ENCODE peak calls at places on chromosomes 3 and 15, in eight cellular contexts. One of them, this sample, is unnamed.

GRCh38 chr3:166663194-166663593 is 716.9 kb downstream of the ZBBX start:
- DNase-seq in endothelial cell of umbilical vein: no peak
- DNase-seq in neural progenitor cell: no peak
- DNase-seq in upper lobe of right lung: no peak
- DNase-seq in H9: no peak
- DNase-seq in GM23338: no peak
- DNase-seq in ovary: no peak
- DNase-seq in CD8-positive, alpha-beta memory T cell: no peak
- DNase-seq in this sample: no peak

GRCh38 chr15:90871716-90872480 is 3.5 kb downstream of the FURIN start:
- DNase-seq in endothelial cell of umbilical vein: peak; percentile 30
- DNase-seq in neural progenitor cell: peak; percentile 56
- DNase-seq in upper lobe of right lung: no peak
- DNase-seq in H9: peak; percentile 54
- DNase-seq in GM23338: peak; percentile 58
- DNase-seq in ovary: no peak
- DNase-seq in CD8-positive, alpha-beta memory T cell: no peak
- DNase-seq in this sample: no peak

GRCh38 chr3:38255627-38256026 is 10.0 kb upstream of the SLC22A13 start:
- DNase-seq in endothelial cell of umbilical vein: no peak
- DNase-seq in neural progenitor cell: no peak
- DNase-seq in upper lobe of right lung: no peak
- DNase-seq in H9: no peak
- DNase-seq in GM23338: no peak
- DNase-seq in ovary: no peak
- DNase-seq in CD8-positive, alpha-beta memory T cell: no peak
- DNase-seq in this sample: no peak

GRCh38 chr15:72368895-72369294 is 6.9 kb downstream of the HEXA start:
- DNase-seq in endothelial cell of umbilical vein: no peak
- DNase-seq in neural progenitor cell: no peak
- DNase-seq in upper lobe of right lung: no peak
- DNase-seq in H9: no peak
- DNase-seq in GM23338: no peak
- DNase-seq in ovary: no peak
- DNase-seq in CD8-positive, alpha-beta memory T cell: no peak
- DNase-seq in this sample: no peak

GRCh38 chr15:62783303-62783957 is 259.1 kb upstream of the TPM1 start:
- DNase-seq in endothelial cell of umbilical vein: peak; percentile 14
- DNase-seq in neural progenitor cell: no peak
- DNase-seq in upper lobe of right lung: no peak
- DNase-seq in H9: no peak
- DNase-seq in GM23338: no peak
- DNase-seq in ovary: peak; percentile 29
- DNase-seq in CD8-positive, alpha-beta memory T cell: no peak
- DNase-seq in this sample: no peak

GRCh38 chr3:186119499-186119898 is 10.6 kb upstream of the ETV5 start:
- DNase-seq in endothelial cell of umbilical vein: no peak
- DNase-seq in neural progenitor cell: no peak
- DNase-seq in upper lobe of right lung: no peak
- DNase-seq in H9: no peak
- DNase-seq in GM23338: no peak
- DNase-seq in ovary: no peak
- DNase-seq in CD8-positive, alpha-beta memory T cell: no peak
- DNase-seq in this sample: no peak

GRCh38 chr3:56361731-56362130 is 106.5 kb downstream of the ERC2 start:
- DNase-seq in endothelial cell of umbilical vein: no peak
- DNase-seq in neural progenitor cell: no peak
- DNase-seq in upper lobe of right lung: no peak
- DNase-seq in H9: no peak
- DNase-seq in GM23338: no peak
- DNase-seq in ovary: no peak
- DNase-seq in CD8-positive, alpha-beta memory T cell: no peak
- DNase-seq in this sample: no peak

GRCh38 chr3:30034246-30034991 is 572.0 kb upstream of the TGFBR2 start:
- DNase-seq in endothelial cell of umbilical vein: no peak
- DNase-seq in neural progenitor cell: no peak
- DNase-seq in upper lobe of right lung: no peak
- DNase-seq in H9: no peak
- DNase-seq in GM23338: no peak
- DNase-seq in ovary: no peak
- DNase-seq in CD8-positive, alpha-beta memory T cell: no peak
- DNase-seq in this sample: no peak

GRCh38 chr3:156594229-156594683 is 39.3 kb upstream of the SSR3 start:
- DNase-seq in endothelial cell of umbilical vein: no peak
- DNase-seq in neural progenitor cell: no peak
- DNase-seq in upper lobe of right lung: no peak
- DNase-seq in H9: no peak
- DNase-seq in GM23338: no peak
- DNase-seq in ovary: no peak
- DNase-seq in CD8-positive, alpha-beta memory T cell: no peak
- DNase-seq in this sample: no peak

GRCh38 chr15:67189326-67190051 is 65.0 kb downstream of the AAGAB start:
- DNase-seq in endothelial cell of umbilical vein: no peak
- DNase-seq in neural progenitor cell: no peak
- DNase-seq in upper lobe of right lung: no peak
- DNase-seq in H9: no peak
- DNase-seq in GM23338: no peak
- DNase-seq in ovary: peak; percentile 86
- DNase-seq in CD8-positive, alpha-beta memory T cell: no peak
- DNase-seq in this sample: no peak

GRCh38 chr3:25594007-25594502 is 70.7 kb downstream of the TOP2B start:
- DNase-seq in endothelial cell of umbilical vein: peak; percentile 90
- DNase-seq in neural progenitor cell: peak; percentile 55
- DNase-seq in upper lobe of right lung: no peak
- DNase-seq in H9: no peak
- DNase-seq in GM23338: peak; percentile 78
- DNase-seq in ovary: no peak
- DNase-seq in CD8-positive, alpha-beta memory T cell: no peak
- DNase-seq in this sample: no peak

GRCh38 chr3:158808697-158809096 is 6.8 kb downstream of the MFSD1 start:
- DNase-seq in endothelial cell of umbilical vein: no peak
- DNase-seq in neural progenitor cell: no peak
- DNase-seq in upper lobe of right lung: no peak
- DNase-seq in H9: no peak
- DNase-seq in GM23338: no peak
- DNase-seq in ovary: no peak
- DNase-seq in CD8-positive, alpha-beta memory T cell: no peak
- DNase-seq in this sample: no peak

GRCh38 chr3:53069422-53070068 is 23.7 kb upstream of the SFMBT1 start:
- DNase-seq in endothelial cell of umbilical vein: no peak
- DNase-seq in neural progenitor cell: peak; percentile 33
- DNase-seq in upper lobe of right lung: no peak
- DNase-seq in H9: no peak
- DNase-seq in GM23338: peak; percentile 45
- DNase-seq in ovary: no peak
- DNase-seq in CD8-positive, alpha-beta memory T cell: no peak
- DNase-seq in this sample: no peak

GRCh38 chr3:151792411-151792810 is 21.5 kb upstream of the AADAC start:
- DNase-seq in endothelial cell of umbilical vein: no peak
- DNase-seq in neural progenitor cell: no peak
- DNase-seq in upper lobe of right lung: no peak
- DNase-seq in H9: no peak
- DNase-seq in GM23338: no peak
- DNase-seq in ovary: no peak
- DNase-seq in CD8-positive, alpha-beta memory T cell: no peak
- DNase-seq in this sample: no peak
- H3K27ac ChIP-seq in endothelial cell of umbilical vein: no peak overlapping the region
- H3K27ac ChIP-seq in neural progenitor cell: no peak overlapping the region
- H3K27ac ChIP-seq in upper lobe of right lung: no peak overlapping the region
- H3K27ac ChIP-seq in H9: no peak overlapping the region
- H3K27ac ChIP-seq in GM23338: no peak overlapping the region
- H3K27ac ChIP-seq in ovary: no peak overlapping the region
- H3K27ac ChIP-seq in CD8-positive, alpha-beta memory T cell: no peak overlapping the region
- H3K27ac ChIP-seq in this sample: no peak overlapping the region

GRCh38 chr3:135975053-135975452 is 9.5 kb downstream of the PPP2R3A start:
- DNase-seq in endothelial cell of umbilical vein: no peak
- DNase-seq in neural progenitor cell: no peak
- DNase-seq in upper lobe of right lung: no peak
- DNase-seq in H9: no peak
- DNase-seq in GM23338: no peak
- DNase-seq in ovary: no peak
- DNase-seq in CD8-positive, alpha-beta memory T cell: no peak
- DNase-seq in this sample: no peak
- H3K27ac ChIP-seq in endothelial cell of umbilical vein: no peak overlapping the region
- H3K27ac ChIP-seq in neural progenitor cell: no peak overlapping the region
- H3K27ac ChIP-seq in upper lobe of right lung: no peak overlapping the region
- H3K27ac ChIP-seq in H9: no peak overlapping the region
- H3K27ac ChIP-seq in GM23338: no peak overlapping the region
- H3K27ac ChIP-seq in ovary: no peak overlapping the region
- H3K27ac ChIP-seq in CD8-positive, alpha-beta memory T cell: no peak overlapping the region
- H3K27ac ChIP-seq in this sample: peak overlapping the region; percentile 22

GRCh38 chr15:55740981-55741591 is 1.9 kb downstream of the PRTG start:
- DNase-seq in endothelial cell of umbilical vein: no peak
- DNase-seq in neural progenitor cell: peak; percentile 43
- DNase-seq in upper lobe of right lung: no peak
- DNase-seq in H9: no peak
- DNase-seq in GM23338: no peak
- DNase-seq in ovary: no peak
- DNase-seq in CD8-positive, alpha-beta memory T cell: no peak
- DNase-seq in this sample: no peak
- H3K27ac ChIP-seq in endothelial cell of umbilical vein: no peak overlapping the region
- H3K27ac ChIP-seq in neural progenitor cell: peak overlapping the region; percentile 96
- H3K27ac ChIP-seq in upper lobe of right lung: no peak overlapping the region
- H3K27ac ChIP-seq in H9: no peak overlapping the region
- H3K27ac ChIP-seq in GM23338: no peak overlapping the region
- H3K27ac ChIP-seq in ovary: no peak overlapping the region
- H3K27ac ChIP-seq in CD8-positive, alpha-beta memory T cell: no peak overlapping the region
- H3K27ac ChIP-seq in this sample: no peak overlapping the region

GRCh38 chr15:63998489-63998888 is 47.8 kb downstream of the DAPK2 start:
- DNase-seq in endothelial cell of umbilical vein: no peak
- DNase-seq in neural progenitor cell: no peak
- DNase-seq in upper lobe of right lung: no peak
- DNase-seq in H9: no peak
- DNase-seq in GM23338: no peak
- DNase-seq in ovary: no peak
- DNase-seq in CD8-positive, alpha-beta memory T cell: no peak
- DNase-seq in this sample: no peak

GRCh38 chr15:64000183-64000710 is 46.0 kb downstream of the DAPK2 start:
- DNase-seq in endothelial cell of umbilical vein: no peak
- DNase-seq in neural progenitor cell: no peak
- DNase-seq in upper lobe of right lung: no peak
- DNase-seq in H9: no peak
- DNase-seq in GM23338: no peak
- DNase-seq in ovary: no peak
- DNase-seq in CD8-positive, alpha-beta memory T cell: no peak
- DNase-seq in this sample: no peak

GRCh38 chr15:64001148-64001547 is 45.1 kb downstream of the DAPK2 start:
- DNase-seq in endothelial cell of umbilical vein: no peak
- DNase-seq in neural progenitor cell: no peak
- DNase-seq in upper lobe of right lung: no peak
- DNase-seq in H9: no peak
- DNase-seq in GM23338: no peak
- DNase-seq in ovary: no peak
- DNase-seq in CD8-positive, alpha-beta memory T cell: no peak
- DNase-seq in this sample: no peak

GRCh38 chr15:63997715-63998442 is 48.4 kb downstream of the DAPK2 start:
- DNase-seq in endothelial cell of umbilical vein: no peak
- DNase-seq in neural progenitor cell: no peak
- DNase-seq in upper lobe of right lung: no peak
- DNase-seq in H9: no peak
- DNase-seq in GM23338: no peak
- DNase-seq in ovary: no peak
- DNase-seq in CD8-positive, alpha-beta memory T cell: no peak
- DNase-seq in this sample: no peak

DNA sequence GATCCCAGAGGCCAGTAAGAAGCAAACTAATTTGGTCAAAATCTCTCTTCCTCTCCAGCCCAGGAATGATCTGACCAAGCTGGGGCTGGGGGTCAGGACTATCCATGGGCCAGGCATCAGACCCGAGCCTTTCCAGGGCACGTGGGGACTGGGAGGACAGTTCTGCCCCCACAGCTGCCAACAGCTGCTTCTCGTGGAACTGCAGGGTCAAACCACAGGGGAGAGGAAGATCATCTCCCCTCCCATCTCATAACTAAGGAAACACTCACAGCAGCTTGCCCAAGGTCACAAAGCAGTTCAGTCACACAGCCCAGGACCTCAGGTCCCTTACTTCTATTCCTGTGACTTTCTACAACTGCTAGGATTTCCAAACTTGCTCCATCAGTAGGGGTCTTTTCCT is 47.1 kb downstream of the DAPK2 start:
- DNase-seq in endothelial cell of umbilical vein: no peak
- DNase-seq in neural progenitor cell: no peak
- DNase-seq in upper lobe of right lung: no peak
- DNase-seq in H9: no peak
- DNase-seq in GM23338: no peak
- DNase-seq in ovary: peak; percentile 20
- DNase-seq in CD8-positive, alpha-beta memory T cell: no peak
- DNase-seq in this sample: no peak
- H3K27ac ChIP-seq in endothelial cell of umbilical vein: no peak overlapping the region
- H3K27ac ChIP-seq in neural progenitor cell: no peak overlapping the region
- H3K27ac ChIP-seq in upper lobe of right lung: no peak overlapping the region
- H3K27ac ChIP-seq in H9: no peak overlapping the region
- H3K27ac ChIP-seq in GM23338: no peak overlapping the region
- H3K27ac ChIP-seq in ovary: no peak overlapping the region
- H3K27ac ChIP-seq in CD8-positive, alpha-beta memory T cell: no peak overlapping the region
- H3K27ac ChIP-seq in this sample: no peak overlapping the region

DNA sequence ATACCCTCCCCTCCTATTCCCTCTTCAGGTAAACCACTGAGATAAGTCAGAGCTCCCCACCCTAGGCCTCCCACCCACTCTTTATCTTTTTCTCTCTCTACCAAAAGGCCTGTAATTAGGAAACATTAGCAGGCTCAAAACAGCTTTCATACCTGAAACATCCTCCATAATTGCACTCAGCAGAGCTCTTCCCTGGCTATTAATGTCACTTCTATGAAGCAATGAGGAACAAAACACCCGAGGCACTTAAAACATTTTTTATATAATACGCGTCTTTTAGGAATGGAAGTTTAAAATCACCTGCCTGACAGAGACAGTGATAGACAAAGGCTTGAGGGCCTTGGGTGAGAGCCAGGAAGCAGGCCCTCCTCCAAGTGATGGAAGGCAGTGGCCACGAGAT is 138.9 kb downstream of the EPHB1 start:
- DNase-seq in endothelial cell of umbilical vein: no peak
- DNase-seq in neural progenitor cell: no peak
- DNase-seq in upper lobe of right lung: no peak
- DNase-seq in H9: no peak
- DNase-seq in GM23338: no peak
- DNase-seq in ovary: no peak
- DNase-seq in CD8-positive, alpha-beta memory T cell: no peak
- DNase-seq in this sample: no peak
- H3K27ac ChIP-seq in endothelial cell of umbilical vein: no peak overlapping the region
- H3K27ac ChIP-seq in neural progenitor cell: no peak overlapping the region
- H3K27ac ChIP-seq in upper lobe of right lung: no peak overlapping the region
- H3K27ac ChIP-seq in H9: no peak overlapping the region
- H3K27ac ChIP-seq in GM23338: no peak overlapping the region
- H3K27ac ChIP-seq in ovary: no peak overlapping the region
- H3K27ac ChIP-seq in CD8-positive, alpha-beta memory T cell: no peak overlapping the region
- H3K27ac ChIP-seq in this sample: no peak overlapping the region

GRCh38 chr15:81297580-81298575 is 26.1 kb downstream of the STARD5 start:
- DNase-seq in endothelial cell of umbilical vein: no peak
- DNase-seq in neural progenitor cell: no peak
- DNase-seq in upper lobe of right lung: no peak
- DNase-seq in H9: no peak
- DNase-seq in GM23338: no peak
- DNase-seq in ovary: no peak
- DNase-seq in CD8-positive, alpha-beta memory T cell: no peak
- DNase-seq in this sample: no peak
- H3K27ac ChIP-seq in endothelial cell of umbilical vein: no peak overlapping the region
- H3K27ac ChIP-seq in neural progenitor cell: no peak overlapping the region
- H3K27ac ChIP-seq in upper lobe of right lung: peak overlapping the region; percentile 79
- H3K27ac ChIP-seq in H9: no peak overlapping the region
- H3K27ac ChIP-seq in GM23338: no peak overlapping the region
- H3K27ac ChIP-seq in ovary: no peak overlapping the region
- H3K27ac ChIP-seq in CD8-positive, alpha-beta memory T cell: peak overlapping the region; percentile 61
- H3K27ac ChIP-seq in this sample: peak overlapping the region; percentile 33